ENCODE peak calls at places on chromosomes 5 and 9, in five cellular contexts. G, I, C, H and Z are unnamed samples.

GRCh38 chr9:84843175-84843824 is 173.8 kb downstream of the NTRK2 start:
- DNase-seq in C (no peak), G (no peak), H (peak; percentile 47), I (no peak), Z (no peak)

GRCh38 chr9:14155237-14155636 is 158.7 kb downstream of the NFIB start:
- DNase-seq in G (no peak), I (no peak), C (no peak), H (no peak), Z (no peak)

GRCh38 chr5:14261856-14262611 is 118.9 kb downstream of the TRIO start:
- DNase-seq in H (no peak), I (no peak), G (no peak), C (no peak), Z (no peak)

GRCh38 chr9:116471093-116471906 is 215.8 kb upstream of the TRIM32 start:
- DNase-seq in G (no peak), C (no peak), I (peak; percentile 92), H (no peak), Z (no peak)

GRCh38 chr9:127224178-127224882 is 40.2 kb upstream of the GARNL3 start:
- DNase-seq in C (peak; percentile 85), G (peak; percentile 98), I (peak; percentile 95), H (peak; percentile 93), Z (peak; percentile 96)

GRCh38 chr9:108180511-108180910 is 675.3 kb downstream of the ACTL7B start:
- DNase-seq in C (no peak), G (no peak), I (no peak), H (peak; percentile 44), Z (no peak)

GRCh38 chr9:122827759-122828090 is 663 bp downstream of the PDCL start:
- DNase-seq in G (no peak), H (no peak), C (no peak), I (no peak), Z (no peak)

GRCh38 chr9:80555782-80556325 is 984.1 kb downstream of the TLE4 start:
- DNase-seq in H (no peak), I (no peak), G (no peak), C (no peak), Z (no peak)

GRCh38 chr9:137743695-137744094 is 124.9 kb downstream of the EHMT1 start:
- DNase-seq in G (no peak), H (no peak), I (no peak), C (no peak), Z (no peak)

GRCh38 chr9:36221667-36222066 is 30.9 kb downstream of the CLTA start:
- DNase-seq in I (no peak), C (no peak), G (no peak), H (no peak), Z (no peak)

GRCh38 chr9:5446451-5447236 is 3.7 kb upstream of the CD274 start:
- DNase-seq in C (no peak), I (no peak), H (no peak), G (no peak), Z (no peak)

GRCh38 chr5:144697847-144698262 is 527.2 kb downstream of the KCTD16 start:
- DNase-seq in I (no peak), H (no peak), G (no peak), C (no peak), Z (no peak)

GRCh38 chr5:7745882-7746735 is 104.8 kb downstream of the CFAP90 start:
- DNase-seq in I (no peak), H (peak; percentile 73), C (peak; percentile 64), G (peak; percentile 49), Z (peak; percentile 40)

GRCh38 chr5:149775785-149776184 is 45.7 kb downstream of the PPARGC1B start:
- DNase-seq in H (no peak), C (no peak), I (no peak), G (peak; percentile 43), Z (no peak)

GRCh38 chr5:36638056-36638455 is 31.6 kb downstream of the SLC1A3 start:
- DNase-seq in I (no peak), G (no peak), H (no peak), C (no peak), Z (no peak)

GRCh38 chr5:171907731-171908343 is 98.6 kb downstream of the FBXW11 start:
- DNase-seq in I (no peak), C (peak; percentile 36), H (peak; percentile 47), G (peak; percentile 30), Z (peak; percentile 25)

GRCh38 chr9:118609355-118610044 is 759.7 kb downstream of the BRINP1 start:
- DNase-seq in C (no peak), H (no peak), I (no peak), G (no peak), Z (no peak)

GRCh38 chr5:54518146-54519082 is 855 bp downstream of the SNX18 start:
- DNase-seq in C (peak; percentile 41), G (peak; percentile 77), I (peak; percentile 86), H (peak; percentile 40), Z (peak; percentile 58)

GRCh38 chr9:99783799-99784198 is 37.9 kb upstream of the NR4A3 start:
- DNase-seq in G (no peak), H (no peak), I (no peak), C (no peak), Z (no peak)

GRCh38 chr5:57841671-57842375 is 359.2 kb upstream of the ACTBL2 start:
- DNase-seq in C (no peak), G (no peak), H (no peak), I (no peak), Z (no peak)

GRCh38 chr5:5116953-5117352 is 23.2 kb upstream of the ADAMTS16 start:
- DNase-seq in C (no peak), G (no peak), I (no peak), H (no peak), Z (no peak)

GRCh38 chr5:148949871-148950863 is 112.7 kb downstream of the SH3TC2 start:
- DNase-seq in H (no peak), G (no peak), C (no peak), I (no peak), Z (no peak)

GRCh38 chr5:132427285-132428146 is 58.0 kb downstream of the SLC22A5 start:
- DNase-seq in I (peak; percentile 75), H (peak; percentile 79), C (no peak), G (no peak), Z (peak; percentile 58)

GRCh38 chr5:151126199-151126645 is 31.4 kb downstream of the ANXA6 start:
- DNase-seq in I (no peak), H (peak; percentile 75), C (peak; percentile 63), G (peak; percentile 60), Z (peak; percentile 73)

GRCh38 chr9:36884721-36885120 is 149.3 kb downstream of the PAX5 start:
- DNase-seq in H (no peak), I (no peak), C (no peak), G (no peak), Z (no peak)

GRCh38 chr5:75668988-75669760 is 48.1 kb downstream of the POC5 start:
- DNase-seq in G (peak; percentile 45), C (no peak), I (no peak), H (peak; percentile 76), Z (peak; percentile 63)

GRCh38 chr5:124812771-124813358 is 66.4 kb upstream of the ZNF608 start:
- DNase-seq in G (no peak), I (no peak), C (no peak), H (peak; percentile 40), Z (no peak)

GRCh38 chr5:111513175-111513520 is 813 bp upstream of the STARD4 start:
- DNase-seq in I (no peak), H (no peak), G (no peak), C (no peak), Z (no peak)

GRCh38 chr5:123119334-123119986 is 30.4 kb downstream of the PRDM6 start:
- DNase-seq in I (no peak), G (no peak), C (no peak), H (no peak), Z (no peak)

GRCh38 chr5:136146201-136146600 is 13.6 kb downstream of the SMAD5 start:
- DNase-seq in I (no peak), G (no peak), C (no peak), H (no peak), Z (no peak)

GRCh38 chr9:38393128-38393809 is 767 bp downstream of the ALDH1B1 start:
- DNase-seq in H (no peak), C (no peak), G (peak; percentile 42), I (no peak), Z (no peak)
- TF ChIP-seq CTCF in H (no peak), C (no peak), G (no peak), I (no peak), Z (no peak)

DNA sequence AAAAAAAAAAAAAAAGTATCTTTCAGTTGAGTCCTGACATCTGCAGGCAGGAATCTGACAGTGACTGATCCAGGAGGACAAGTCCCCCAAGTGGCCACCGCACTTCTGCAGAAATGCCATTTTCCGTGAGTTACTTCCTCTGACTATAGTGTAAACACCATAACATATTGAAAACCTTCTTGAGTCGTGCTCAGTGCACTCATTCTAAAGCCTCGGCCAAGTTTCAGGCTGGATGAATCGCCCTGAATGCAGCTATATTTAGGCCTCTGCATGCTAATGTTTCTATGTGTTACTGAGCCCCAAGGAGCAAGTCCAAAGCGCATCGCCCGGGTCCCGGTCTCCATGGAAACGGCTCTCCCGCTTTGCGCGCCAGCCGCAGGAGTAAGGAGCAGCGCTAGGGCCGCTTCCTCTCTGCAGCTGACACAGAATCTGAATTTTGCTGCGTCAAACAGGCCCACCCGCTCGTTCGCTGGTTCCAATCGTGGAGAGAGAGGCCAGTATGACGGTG is 335.4 kb downstream of the MSX2 start:
- DNase-seq in I (no peak), G (no peak), H (peak; percentile 22), C (peak; percentile 11), Z (peak; percentile 18)
- TF ChIP-seq CTCF in I (no peak), G (no peak), H (no peak), C (no peak), Z (no peak)

DNA sequence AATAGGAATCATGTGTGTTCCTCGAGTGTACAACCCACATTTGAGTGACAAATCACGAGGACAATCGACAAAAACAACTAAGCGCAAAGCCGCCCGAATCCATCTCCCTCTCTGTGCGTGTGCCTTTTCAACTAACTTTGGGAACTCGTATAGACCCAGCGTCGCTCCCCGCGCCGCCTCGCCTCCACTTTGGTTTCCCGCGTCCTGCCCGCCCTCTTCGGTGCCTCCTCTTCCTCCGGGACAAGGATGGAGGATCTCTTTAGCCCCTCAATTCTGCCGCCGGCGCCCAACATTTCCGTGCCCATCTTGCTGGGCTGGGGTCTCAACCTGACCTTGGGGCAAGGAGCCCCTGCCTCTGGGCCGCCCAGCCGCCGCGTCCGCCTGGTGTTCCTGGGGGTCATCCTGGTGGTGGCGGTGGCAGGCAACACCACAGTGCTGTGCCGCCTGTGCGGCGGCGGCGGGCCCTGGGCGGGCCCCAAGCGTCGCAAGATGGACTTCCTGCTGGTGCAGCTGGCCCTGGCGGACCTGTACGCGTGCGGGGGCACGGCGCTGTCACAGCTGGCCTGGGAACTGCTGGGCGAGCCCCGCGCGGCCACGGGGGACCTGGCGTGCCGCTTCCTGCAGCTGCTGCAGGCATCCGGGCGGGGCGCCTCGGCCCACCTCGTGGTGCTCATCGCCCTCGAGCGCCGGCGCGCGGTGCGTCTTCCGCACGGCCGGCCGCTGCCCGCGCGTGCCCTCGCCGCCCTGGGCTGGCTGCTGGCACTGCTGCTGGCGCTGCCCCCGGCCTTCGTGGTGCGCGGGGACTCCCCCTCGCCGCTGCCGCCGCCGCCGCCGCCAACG is at the start of gene GPR150:
- DNase-seq in C (peak; percentile 48), G (peak; percentile 79), I (peak; percentile 85), H (peak; percentile 58), Z (peak; percentile 76)
- TF ChIP-seq CTCF in C (peak; percentile 18), G (peak; percentile 38), I (no peak), H (no peak), Z (no peak)

DNA sequence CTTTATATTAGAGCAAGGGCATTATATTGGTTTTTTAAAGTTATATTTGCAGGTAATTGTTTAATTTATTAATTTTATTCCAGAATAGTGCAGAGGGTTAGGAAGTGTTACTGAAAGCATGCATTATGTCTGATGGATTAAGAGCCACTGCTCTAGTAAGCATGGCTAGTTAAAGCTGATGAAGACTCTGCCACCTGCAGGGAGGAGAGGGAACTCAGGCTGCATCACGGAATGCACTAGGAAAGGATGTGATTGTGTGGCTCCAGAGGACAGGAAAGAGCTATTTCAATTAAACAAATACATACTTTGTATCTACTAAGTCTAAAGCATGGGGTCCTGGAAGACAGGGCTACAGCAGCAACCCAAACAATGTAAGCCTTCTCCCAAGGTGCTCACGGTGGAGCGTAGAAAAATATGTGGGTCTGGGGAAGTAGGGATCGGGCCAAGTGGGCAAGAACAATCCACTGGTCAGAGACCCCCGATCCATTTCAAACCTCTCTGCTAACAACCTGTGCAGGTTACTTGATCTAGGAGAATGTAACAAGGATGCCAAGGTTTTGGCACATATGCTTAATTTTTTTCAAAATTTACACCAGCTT is 15.3 kb upstream of the GRXCR2 start:
- DNase-seq in I (no peak), G (no peak), C (peak; percentile 21), H (peak; percentile 80), Z (no peak)
- TF ChIP-seq CTCF in I (peak; percentile 76), G (peak; percentile 31), C (peak; percentile 77), H (peak; percentile 70), Z (peak; percentile 10)